ENCODE peak calls at places on chromosomes 13 and 19, in five cellular contexts. H is NB4, F is stomach, T is uterus, M is breast epithelium. J is an unnamed sample.

GRCh38 chr19:6678690-6679109 is 8.7 kb upstream of the TNFSF14 start:
- DNase-seq in H (no peak), T (no peak), M (no peak), F (no peak), J (peak; percentile 35)

GRCh38 chr19:56076413-56076998 is 44.6 kb downstream of the ZNF787 start:
- DNase-seq in M (no peak), T (no peak), F (peak; percentile 72), H (peak; percentile 57), J (peak; percentile 89)

GRCh38 chr19:14843169-14843568 is 5.6 kb downstream of the OR7A10 start:
- DNase-seq in H (no peak), F (no peak), M (no peak), T (no peak), J (no peak)

GRCh38 chr13:28492527-28493367 is 2.2 kb downstream of the FLT1 start:
- DNase-seq in M (no peak), F (no peak), T (no peak), H (peak; percentile 46), J (no peak)

GRCh38 chr13:113555141-113555540 is 29.4 kb upstream of the TFDP1 start:
- DNase-seq in H (no peak), T (no peak), F (peak; percentile 4), M (peak; percentile 27), J (no peak)

GRCh38 chr19:51124729-51125128 is at the start of gene SIGLEC9:
- DNase-seq in H (no peak), T (no peak), F (no peak), M (peak; percentile 48), J (no peak)

GRCh38 chr19:48881741-48882657 is 9.8 kb downstream of the PPP1R15A start:
- DNase-seq in H (peak; percentile 50), T (no peak), F (no peak), M (no peak), J (no peak)

GRCh38 chr13:77507931-77508776 is 27.4 kb upstream of the SCEL start:
- DNase-seq in F (no peak), T (no peak), H (no peak), M (no peak), J (peak; percentile 17)

GRCh38 chr13:40439928-40440327 is 226.5 kb downstream of the FOXO1 start:
- DNase-seq in F (no peak), M (no peak), T (peak; percentile 39), H (no peak), J (no peak)

GRCh38 chr13:69274231-69274630 is 833.4 kb upstream of the ATXN8OS start:
- DNase-seq in H (no peak), F (no peak), T (no peak), M (no peak), J (no peak)

GRCh38 chr19:12550951-12551832 is at the start of gene ZNF564:
- DNase-seq in H (peak; percentile 100), F (peak; percentile 95), T (peak; percentile 96), M (peak; percentile 93), J (peak; percentile 95)
- TF ChIP-seq POLR2A in H (peak; percentile 89), F (peak; percentile 51), T (peak; percentile 52), M (no peak), J (peak; percentile 67)

DNA sequence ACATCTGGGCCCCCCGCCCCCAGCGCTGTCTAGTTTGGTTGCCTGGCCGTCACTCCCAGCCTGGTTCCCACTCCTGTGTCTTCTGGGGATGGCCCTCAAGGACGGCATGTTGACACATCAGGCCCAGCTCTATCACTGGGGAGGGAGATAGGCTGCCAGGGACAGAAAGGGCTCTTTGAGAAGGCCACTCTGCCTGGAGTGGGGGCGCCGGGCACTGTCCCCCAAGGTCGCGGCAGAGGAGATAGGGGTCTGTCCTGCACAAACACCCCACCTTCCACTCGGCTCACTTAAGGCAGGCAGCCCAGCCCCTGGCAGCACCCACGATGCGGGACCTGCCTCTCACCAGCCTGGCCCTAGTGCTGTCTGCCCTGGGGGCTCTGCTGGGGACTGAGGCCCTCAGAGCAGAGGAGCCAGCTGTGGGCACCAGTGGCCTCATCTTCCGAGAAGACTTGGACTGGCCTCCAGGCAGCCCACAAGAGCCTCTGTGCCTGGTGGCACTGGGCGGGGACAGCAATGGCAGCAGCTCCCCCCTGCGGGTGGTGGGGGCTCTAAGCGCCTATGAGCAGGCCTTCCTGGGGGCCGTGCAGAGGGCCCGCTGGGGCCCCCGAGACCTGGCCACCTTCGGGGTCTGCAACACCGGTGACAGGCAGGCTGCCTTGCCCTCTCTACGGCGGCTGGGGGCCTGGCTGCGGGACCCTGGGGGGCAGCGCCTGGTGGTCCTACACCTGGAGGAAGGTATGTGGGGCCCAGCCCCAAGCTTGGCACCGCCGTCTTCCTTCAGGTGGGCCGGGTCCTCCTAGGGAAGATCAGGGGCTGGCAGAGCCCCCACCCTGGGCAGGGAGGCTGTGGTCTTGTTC is at the start of gene AMH:
- DNase-seq in M (no peak), T (no peak), H (no peak), F (no peak), J (no peak)
- TF ChIP-seq POLR2A in M (no peak), T (no peak), H (no peak), F (no peak), J (no peak)

GRCh38 chr13:52345048-52345447 is 60.9 kb downstream of the THSD1 start:
- DNase-seq in M (no peak), H (no peak), T (no peak), F (no peak), J (no peak)

GRCh38 chr13:52348983-52349780 is 56.8 kb downstream of the THSD1 start:
- DNase-seq in M (no peak), F (no peak), T (no peak), H (peak; percentile 37), J (peak; percentile 21)

GRCh38 chr13:52344108-52344507 is 61.9 kb downstream of the THSD1 start:
- DNase-seq in M (no peak), T (no peak), H (no peak), F (no peak), J (no peak)

GRCh38 chr13:52348081-52348480 is 57.9 kb downstream of the THSD1 start:
- DNase-seq in H (no peak), F (no peak), T (no peak), M (no peak), J (peak; percentile 26)

GRCh38 chr13:52345631-52346251 is 60.2 kb downstream of the THSD1 start:
- DNase-seq in T (no peak), M (no peak), F (no peak), H (no peak), J (no peak)
- TF ChIP-seq POLR2A in T (no peak), M (no peak), F (no peak), H (no peak), J (no peak)

DNA sequence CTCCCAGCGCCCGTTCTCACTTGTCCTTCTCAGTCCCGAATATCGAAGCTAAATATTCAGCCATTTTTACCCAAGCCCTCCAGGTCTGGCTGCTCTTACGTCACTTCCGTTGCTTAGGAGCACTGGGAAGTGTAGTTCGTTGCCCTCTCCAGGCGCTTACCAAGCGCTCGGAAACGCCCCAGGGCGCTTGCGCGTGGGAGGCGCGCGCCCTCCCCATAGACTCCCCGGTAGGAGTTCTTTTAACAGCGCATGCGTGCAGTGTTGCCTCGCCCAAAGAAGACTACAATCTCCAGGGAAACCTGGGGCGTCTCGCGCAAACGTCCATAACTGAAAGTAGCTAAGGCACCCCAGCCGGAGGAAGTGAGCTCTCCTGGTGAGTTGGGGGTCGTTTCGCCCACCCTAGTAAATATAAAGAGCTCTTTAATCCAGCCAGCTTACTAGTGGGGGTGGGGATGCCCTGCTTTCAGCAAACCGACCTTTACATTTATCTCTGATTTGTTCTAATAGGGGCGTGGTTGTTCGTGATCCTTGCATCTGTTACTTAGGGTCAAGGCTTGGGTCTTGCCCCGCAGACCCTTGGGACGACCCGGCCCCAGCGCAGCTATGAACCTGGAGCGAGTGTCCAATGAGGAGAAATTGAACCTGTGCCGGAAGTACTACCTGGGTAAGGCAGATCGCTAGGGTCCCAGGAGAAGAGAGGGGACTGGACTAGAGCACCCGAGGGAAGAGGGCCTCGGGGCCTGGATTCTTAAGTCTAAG is at the start of the genes PSENEN and U2AF1L4:
- DNase-seq in F (peak; percentile 98), M (peak; percentile 97), T (peak; percentile 98), H (peak; percentile 96), J (peak; percentile 96)
- TF ChIP-seq POLR2A in F (peak; percentile 6), M (no peak), T (no peak), H (no peak), J (peak; percentile 37)

DNA sequence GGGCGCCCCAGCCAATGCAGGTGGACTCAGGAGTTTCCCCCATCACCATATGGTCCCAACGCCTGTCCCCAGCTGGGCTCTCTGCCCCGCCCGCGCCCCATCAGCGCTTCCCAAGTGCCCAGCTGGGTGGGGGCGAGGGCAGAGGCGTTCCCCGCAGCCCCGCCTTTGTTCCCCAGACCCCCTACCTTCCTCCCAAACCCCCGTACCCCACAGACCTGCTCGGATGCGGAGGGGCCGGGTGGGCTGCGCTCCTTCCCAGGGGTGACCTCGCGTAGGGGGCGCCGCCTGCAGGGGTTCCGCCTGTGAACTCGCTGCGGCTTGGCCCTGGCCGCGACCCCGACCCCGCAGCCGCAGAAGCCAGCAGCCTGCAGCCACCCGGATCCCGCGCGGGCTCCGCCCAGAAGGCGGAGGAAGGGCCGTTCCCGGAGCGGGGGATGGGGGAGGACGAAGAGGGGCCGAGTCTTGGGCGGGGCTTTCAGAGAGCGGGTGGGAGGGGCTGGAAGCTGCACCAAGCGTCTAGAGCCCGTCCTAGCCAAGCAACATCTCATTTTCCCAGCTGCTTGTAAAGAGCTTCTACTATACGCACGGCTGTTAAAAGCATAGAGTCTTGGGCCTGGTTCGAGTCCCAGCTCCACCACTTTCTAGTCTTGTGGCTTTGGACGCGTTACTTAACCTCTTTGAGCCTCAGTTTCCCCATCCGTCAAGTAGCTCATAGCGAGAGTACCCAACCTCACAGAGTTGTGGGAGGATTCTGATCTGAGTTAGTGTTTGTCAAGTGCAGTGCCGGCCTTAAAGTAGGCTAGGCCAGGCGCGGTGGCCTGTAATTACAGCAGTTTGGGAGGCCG is at the start of gene RAB3D:
- DNase-seq in H (peak; percentile 93), M (peak; percentile 91), T (peak; percentile 95), F (peak; percentile 96), J (peak; percentile 89)
- TF ChIP-seq POLR2A in H (peak; percentile 50), M (peak; percentile 38), T (peak; percentile 35), F (no peak), J (peak; percentile 22)

GRCh38 chr19:35075202-35076025 is 33.9 kb downstream of the HPN start:
- DNase-seq in H (no peak), M (no peak), F (no peak), T (no peak), J (no peak)

GRCh38 chr19:35076657-35077056 is 35.1 kb downstream of the HPN start:
- DNase-seq in T (no peak), F (no peak), H (no peak), M (no peak), J (no peak)

GRCh38 chr19:35076026-35076370 is 34.5 kb downstream of the HPN start:
- DNase-seq in M (no peak), H (no peak), F (no peak), T (no peak), J (no peak)

GRCh38 chr19:35078807-35079206 is 36.8 kb upstream of the FXYD3 start:
- DNase-seq in M (no peak), T (no peak), H (no peak), F (no peak), J (no peak)

DNA sequence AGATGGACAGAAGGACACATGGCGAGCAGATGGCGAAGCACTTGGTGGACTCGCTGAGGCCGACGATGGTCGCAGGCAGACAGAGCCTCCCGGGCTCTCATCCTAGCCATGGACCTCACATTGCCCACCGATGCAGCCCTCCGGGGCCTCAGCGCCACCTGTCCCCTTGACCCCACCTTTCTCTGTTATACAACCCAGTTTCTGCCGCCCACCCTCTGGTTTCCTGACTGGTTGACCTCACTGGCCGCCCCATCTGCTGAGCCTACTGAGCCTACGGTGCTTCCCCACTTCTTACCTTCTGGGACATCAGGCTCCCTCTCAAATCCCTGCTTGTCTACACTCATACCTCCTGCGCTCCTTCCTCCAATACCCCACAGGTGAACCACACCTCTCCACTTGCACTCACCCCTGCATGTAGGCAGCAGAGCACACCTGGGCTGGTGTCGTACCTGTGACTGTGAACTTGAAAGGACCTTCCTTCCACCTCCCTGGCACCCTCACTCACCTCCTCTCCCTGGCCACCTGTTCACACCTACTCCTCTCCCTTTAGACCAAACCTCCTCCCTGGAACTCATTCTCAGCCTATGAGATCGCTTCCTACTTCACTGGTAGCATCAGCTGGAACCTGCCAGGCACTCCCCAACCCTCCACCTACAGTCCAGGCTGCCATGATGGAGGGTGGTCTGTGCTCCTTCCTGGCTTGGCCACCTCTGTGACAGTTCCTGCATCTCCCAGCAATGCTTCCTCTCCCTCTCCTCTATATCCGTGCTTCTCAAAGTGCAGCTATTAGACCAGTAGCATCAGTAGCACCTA is 36.1 kb downstream of the HPN start:
- DNase-seq in F (no peak), T (no peak), M (no peak), H (no peak), J (no peak)
- TF ChIP-seq POLR2A in F (no peak), T (no peak), M (no peak), H (no peak), J (no peak)

J was measured in H54.